ENCODE peak calls at places on chromosomes 2 and 18, in five cellular contexts. L is CD8-positive, alpha-beta memory T cell; J is neural progenitor cell; Q is AG04450; W is activated T-cell treated with anti-CD3 and anti-CD28 coated beads, Interleukin-2, amount 50 U/mL, for 72 hours. K is an unnamed sample.

GRCh38 chr2:63578767-63579166 is 9.5 kb downstream of the WDPCP start:
- DNase-seq in L (no peak), Q (no peak), J (no peak), W (no peak), K (no peak)

GRCh38 chr18:59744271-59744721 is 47.1 kb upstream of the CCBE1 start:
- DNase-seq in J (no peak), L (no peak), Q (peak; percentile 66), W (no peak), K (no peak)

GRCh38 chr18:6948656-6949055 is 168.9 kb downstream of the LAMA1 start:
- DNase-seq in W (no peak), J (no peak), L (no peak), Q (no peak), K (no peak)

GRCh38 chr2:168348076-168348475 is 100.7 kb upstream of the STK39 start:
- DNase-seq in Q (peak; percentile 8), L (no peak), J (peak; percentile 63), W (no peak), K (no peak)

GRCh38 chr2:238100049-238100820 is at the start of gene ESPNL:
- DNase-seq in L (no peak), J (no peak), Q (no peak), W (no peak), K (no peak)

GRCh38 chr2:39379643-39380524 is 57.2 kb downstream of the MAP4K3 start:
- DNase-seq in J (peak; percentile 43), L (no peak), W (no peak), Q (peak; percentile 23), K (no peak)

GRCh38 chr18:77167276-77167675 is 34.7 kb upstream of the MBP start:
- DNase-seq in W (no peak), L (no peak), Q (no peak), J (no peak), K (no peak)

GRCh38 chr18:3323900-3324299 is 62.0 kb downstream of the MYL12B start:
- DNase-seq in Q (no peak), J (no peak), L (no peak), W (no peak), K (no peak)

GRCh38 chr18:44898536-44898935 is 217.8 kb downstream of the SETBP1 start:
- DNase-seq in J (peak; percentile 63), Q (no peak), W (no peak), L (no peak), K (no peak)

GRCh38 chr2:210169871-210170441 is 1.3 kb downstream of the KANSL1L start:
- DNase-seq in J (no peak), Q (no peak), W (no peak), L (no peak), K (no peak)

GRCh38 chr18:34864836-34865497 is 154.9 kb downstream of the DTNA start:
- DNase-seq in Q (no peak), L (no peak), J (no peak), W (no peak), K (no peak)